ENCODE peak calls at places on chromosomes 13 and 19, in four cellular contexts. J is astrocyte, G is psoas muscle, E is breast epithelium. T is an unnamed sample.

GRCh38 chr19:15467734-15468214 is 3.4 kb upstream of the RASAL3 start:
- DNase-seq in J (no peak), E (no peak), G (no peak), T (no peak)

GRCh38 chr19:49297403-49297802 is 27.6 kb downstream of the SLC6A16 start:
- DNase-seq in G (no peak), E (no peak), J (peak; percentile 36), T (no peak)

GRCh38 chr19:40241809-40242384 is 15.4 kb upstream of the CCNP start:
- DNase-seq in J (peak; percentile 70), E (no peak), G (peak; percentile 74), T (no peak)

GRCh38 chr19:294341-294818 is 3.2 kb upstream of the PLPP2 start:
- DNase-seq in J (no peak), G (peak; percentile 38), E (peak; percentile 46), T (no peak)

GRCh38 chr13:113209336-113209879 is at the start of gene CUL4A:
- DNase-seq in E (peak; percentile 78), J (peak; percentile 49), G (peak; percentile 86), T (peak; percentile 40)

GRCh38 chr13:46010148-46010547 is 42.4 kb downstream of the ZC3H13 start:
- DNase-seq in J (no peak), G (no peak), E (no peak), T (no peak)

GRCh38 chr19:49506575-49507105 is 5.8 kb upstream of the FCGRT start:
- DNase-seq in J (no peak), E (no peak), G (peak; percentile 76), T (no peak)

GRCh38 chr13:40187836-40188591 is 478.4 kb downstream of the FOXO1 start:
- DNase-seq in E (no peak), G (no peak), J (no peak), T (no peak)

GRCh38 chr13:32036131-32036695 is 4.6 kb downstream of the FRY start:
- DNase-seq in G (no peak), J (no peak), E (no peak), T (no peak)

GRCh38 chr19:7348587-7349230 is at the start of gene ARHGEF18:
- DNase-seq in E (no peak), J (no peak), G (no peak), T (no peak)

GRCh38 chr19:17526922-17527321 is 15.5 kb downstream of the PGLS start:
- DNase-seq in G (no peak), J (no peak), E (no peak), T (no peak)

GRCh38 chr19:4660181-4660791 is 9.9 kb downstream of the MYDGF start:
- DNase-seq in J (no peak), E (no peak), G (no peak), T (no peak)

GRCh38 chr13:51913421-51914136 is 51.8 kb downstream of the CCDC70 start:
- DNase-seq in J (no peak), E (no peak), G (no peak), T (no peak)

GRCh38 chr13:49444517-49445395 is 682 bp downstream of the SETDB2 start:
- DNase-seq in G (no peak), E (no peak), J (peak; percentile 63), T (peak; percentile 61)

GRCh38 chr13:112690242-112690943 is 555 bp downstream of the ATP11A start:
- DNase-seq in G (peak; percentile 73), E (no peak), J (peak; percentile 36), T (no peak)

GRCh38 chr13:50417597-50417996 is 402.4 kb downstream of the KCNRG start:
- DNase-seq in E (no peak), J (no peak), G (peak; percentile 64), T (no peak)

GRCh38 chr19:1080360-1081161 is 13.6 kb downstream of the ARHGAP45 start:
- DNase-seq in G (no peak), J (no peak), E (no peak), T (no peak)

GRCh38 chr19:44823373-44823698 is 14.4 kb downstream of the BCAM start:
- DNase-seq in G (no peak), J (no peak), E (no peak), T (no peak)

GRCh38 chr13:30868806-30869470 is 37.1 kb upstream of the MEDAG start:
- DNase-seq in G (no peak), E (no peak), J (peak; percentile 53), T (no peak)

GRCh38 chr13:60327551-60327950 is 69.5 kb upstream of the TDRD3 start:
- DNase-seq in G (no peak), J (no peak), E (no peak), T (no peak)

GRCh38 chr13:33340631-33341030 is 55.1 kb upstream of the STARD13 start:
- DNase-seq in E (no peak), J (no peak), G (no peak), T (no peak)

GRCh38 chr13:46666727-46667456 is 113.9 kb downstream of the LRCH1 start:
- DNase-seq in G (no peak), J (no peak), E (no peak), T (no peak)

GRCh38 chr13:18965347-18965855 is 216.2 kb downstream of the TUBA3C start:
- DNase-seq in J (no peak), G (no peak), E (no peak), T (no peak)

GRCh38 chr19:932647-933552 is 7.1 kb downstream of the ARID3A start:
- DNase-seq in E (peak; percentile 71), J (peak; percentile 87), G (peak; percentile 86), T (peak; percentile 53)

GRCh38 chr13:71303144-71303543 is 563.9 kb downstream of the DACH1 start:
- DNase-seq in E (no peak), J (no peak), G (no peak), T (no peak)

GRCh38 chr19:28556371-28556770 is 656.6 kb downstream of the UQCRFS1 start:
- DNase-seq in E (no peak), J (no peak), G (no peak), T (no peak)

GRCh38 chr13:63643543-63643942 is 2227.9 kb upstream of the PCDH20 start:
- DNase-seq in J (no peak), E (no peak), G (no peak), T (no peak)

GRCh38 chr13:77930430-77930829 is 11.8 kb upstream of the EDNRB start:
- DNase-seq in J (no peak), E (no peak), G (no peak), T (no peak)

GRCh38 chr13:41654800-41655199 is 197.4 kb downstream of the RGCC start:
- DNase-seq in J (no peak), E (no peak), G (no peak), T (no peak)

GRCh38 chr13:20553309-20553708 is 13.6 kb upstream of the IFT88 start:
- DNase-seq in E (no peak), G (no peak), J (no peak), T (no peak)
- H3K27ac ChIP-seq in E (no peak overlapping the region), G (no peak overlapping the region), J (no peak overlapping the region), T (no peak overlapping the region)

GRCh38 chr19:10338940-10339339 is 484 bp downstream of the ICAM3 start:
- DNase-seq in J (no peak), G (no peak), E (no peak), T (no peak)
- H3K4me1 ChIP-seq in J (peaks cover 7% of the 10 kb centered on the region), G (no peaks in the 10 kb centered on the region), E (no peaks in the 10 kb centered on the region), T (no peaks in the 10 kb centered on the region)

GRCh38 chr19:42091300-42092266 is 15.6 kb downstream of the ZNF574 start:
- DNase-seq in G (no peak), E (no peak), J (no peak), T (peak; percentile 52)
- H3K27ac ChIP-seq in G (no peak overlapping the region), E (peak overlapping the region; percentile 74), J (no peak overlapping the region), T (no peak overlapping the region)

GRCh38 chr19:51084505-51084904 is 1.8 kb upstream of the KLK14 start:
- DNase-seq in G (no peak), J (no peak), E (no peak), T (no peak)
- H3K4me1 ChIP-seq in G (no peaks in the 10 kb centered on the region), J (no peaks in the 10 kb centered on the region), E (no peaks in the 10 kb centered on the region), T (no peaks in the 10 kb centered on the region)

DNA sequence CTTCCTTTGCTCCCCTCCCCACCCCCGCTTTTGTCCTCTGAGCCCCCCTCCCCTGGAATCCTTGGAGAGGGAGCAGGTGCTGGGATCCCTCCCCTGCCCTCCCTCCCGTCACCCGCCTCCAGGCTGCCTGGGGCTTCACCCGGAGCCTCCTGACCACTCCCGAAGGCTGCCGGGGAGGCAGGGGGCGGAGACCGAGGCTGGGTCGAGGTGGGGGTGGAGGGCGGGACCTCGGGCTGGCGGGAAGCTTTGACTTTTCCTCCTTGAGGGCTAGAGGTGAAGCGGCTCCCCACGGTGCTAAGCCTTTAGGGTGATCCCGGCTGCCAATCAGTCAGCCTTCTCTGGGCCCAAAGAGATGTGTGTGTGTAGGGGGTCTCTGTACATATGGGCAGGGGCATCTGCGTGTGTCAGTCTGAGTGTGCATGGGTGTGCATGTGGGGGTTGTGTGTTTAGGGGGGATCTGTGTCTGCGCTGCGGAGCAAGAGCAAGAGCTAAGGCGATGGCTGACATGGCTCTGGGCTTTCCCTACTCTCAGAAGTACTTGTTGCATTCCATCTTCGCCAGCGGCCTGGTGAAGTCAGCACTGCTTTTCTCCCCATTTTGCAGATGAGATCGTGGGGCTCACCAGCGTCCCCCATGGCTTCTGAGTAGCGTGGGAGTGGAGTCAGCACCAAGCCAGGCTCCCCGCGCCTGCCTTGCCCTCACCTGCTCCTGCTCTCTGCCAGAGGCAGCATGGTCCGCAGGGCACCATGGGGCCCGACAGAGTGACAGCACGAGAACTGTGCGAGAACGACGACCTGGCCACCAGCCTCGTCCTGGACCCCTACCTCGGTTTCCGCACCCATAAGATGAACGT is 1.7 kb downstream of the KMT5C start:
- DNase-seq in E (peak; percentile 61), J (peak; percentile 23), G (peak; percentile 71), T (no peak)
- H3K27ac ChIP-seq in E (peak overlapping the region; percentile 96), J (no peak overlapping the region), G (no peak overlapping the region), T (peak overlapping the region; percentile 86)

DNA sequence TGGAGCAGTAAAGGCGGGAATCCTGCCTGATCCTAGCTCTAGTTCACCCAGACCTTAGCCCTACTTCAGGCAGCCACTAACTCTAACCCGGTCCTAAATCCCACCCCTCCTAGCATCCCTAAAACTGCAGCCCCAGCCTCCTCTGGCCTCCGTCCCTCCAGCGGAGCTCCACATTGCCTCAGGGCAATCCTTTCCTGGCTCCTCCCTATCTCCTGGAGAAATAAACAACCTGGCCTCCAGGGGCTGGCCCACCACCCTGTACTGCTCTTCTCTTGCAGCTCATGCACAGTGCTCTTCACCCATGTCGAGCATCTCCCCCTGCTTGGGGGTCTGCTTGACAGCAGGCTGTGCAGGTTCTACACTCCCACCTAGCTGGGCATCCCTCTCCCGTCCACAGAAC is 6.7 kb downstream of the POU2F2 start:
- DNase-seq in G (peak; percentile 15), E (no peak), J (no peak), T (no peak)
- H3K4me1 ChIP-seq in G (no peaks in the 10 kb centered on the region), E (no peaks in the 10 kb centered on the region), J (peaks cover 33% of the 10 kb centered on the region), T (peaks cover 18% of the 10 kb centered on the region)

DNA sequence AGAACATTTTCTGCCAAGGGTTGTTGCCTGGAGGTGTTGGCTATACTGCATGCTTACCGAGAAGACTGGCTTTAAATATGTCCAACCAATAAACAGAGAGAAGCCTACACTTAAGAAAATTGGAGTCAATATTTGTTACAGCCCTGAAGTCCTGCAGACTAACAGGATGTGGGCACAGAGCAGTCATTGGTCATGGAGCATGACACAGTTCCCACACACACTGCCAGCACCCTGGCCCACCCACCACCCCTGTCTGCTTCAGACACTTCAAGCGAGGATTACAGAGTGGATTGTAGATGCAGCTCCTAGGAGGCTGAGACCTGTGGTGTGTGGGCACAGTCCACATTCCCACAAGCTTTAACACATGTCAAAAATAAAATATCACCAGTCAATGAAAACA is 21.0 kb upstream of the SERP2 start:
- DNase-seq in E (no peak), G (no peak), J (peak; percentile 18), T (no peak)
- H3K27ac ChIP-seq in E (peak overlapping the region; percentile 92), G (no peak overlapping the region), J (no peak overlapping the region), T (no peak overlapping the region)

T was measured in foreskin keratinocyte.